ENCODE peak calls at places on chromosome 3, in nine cellular contexts. J is SK-N-SH, D is GM23248, L is endothelial cell of umbilical vein, K is breast epithelium, O is Panc1, R is aorta, X is left ventricle myocardium inferior, A is tibial artery. U is an unnamed sample.

GRCh38 chr3:69248394-69248793 is 126.0 kb upstream of the LMOD3 start:
- DNase-seq in J (no peak), D (no peak), L (no peak), K (no peak), O (no peak), R (no peak), X (no peak), A (no peak), U (no peak)

GRCh38 chr3:125331243-125331642 is 43.9 kb downstream of the ZNF148 start:
- DNase-seq in J (no peak), D (peak), L (no peak), K (no peak), O (no peak), R (no peak), X (no peak), A (no peak), U (no peak)

GRCh38 chr3:159586587-159587202 is 401.9 kb upstream of the IL12A start:
- DNase-seq in J (peak), D (peak), L (peak), K (no peak), O (no peak), R (no peak), X (no peak), A (no peak), U (no peak)

GRCh38 chr3:184788751-184789150 is 23.2 kb upstream of the VPS8 start:
- DNase-seq in J (peak), D (peak), L (no peak), K (no peak), O (no peak), R (peak), X (no peak), A (no peak), U (no peak)

GRCh38 chr3:5190147-5190791 is 2.8 kb downstream of the EDEM1 start:
- DNase-seq in J (no peak), D (no peak), L (no peak), K (no peak), O (no peak), R (no peak), X (no peak), A (no peak), U (no peak)

GRCh38 chr3:12553921-12554391 is 2.9 kb upstream of the MKRN2 start:
- DNase-seq in J (peak), D (peak), L (peak), K (no peak), O (no peak), R (peak), X (no peak), A (no peak), U (no peak)

GRCh38 chr3:112602217-112602838 is 38.6 kb downstream of the CCDC80 start:
- DNase-seq in J (no peak), D (no peak), L (no peak), K (no peak), O (no peak), R (no peak), X (no peak), A (no peak), U (no peak)

GRCh38 chr3:17557749-17558463 is 184.5 kb downstream of the TBC1D5 start:
- DNase-seq in J (no peak), D (no peak), L (no peak), K (no peak), O (no peak), R (no peak), X (no peak), A (no peak), U (no peak)

GRCh38 chr3:18580268-18580667 is 155.1 kb upstream of the SATB1 start:
- DNase-seq in J (no peak), D (peak), L (no peak), K (no peak), O (no peak), R (no peak), X (no peak), A (no peak), U (no peak)

GRCh38 chr3:133093366-133093765 is 55.2 kb downstream of the TMEM108 start:
- DNase-seq in J (no peak), D (no peak), L (no peak), K (no peak), O (no peak), R (no peak), X (no peak), A (no peak), U (no peak)

GRCh38 chr3:23232016-23232415 is 28.9 kb downstream of the UBE2E2 start:
- DNase-seq in J (no peak), D (peak), L (no peak), K (no peak), O (no peak), R (no peak), X (no peak), A (no peak), U (no peak)

GRCh38 chr3:33796137-33796536 is 2.3 kb upstream of the PDCD6IP start:
- DNase-seq in J (no peak), D (no peak), L (no peak), K (no peak), O (no peak), R (no peak), X (no peak), A (no peak), U (no peak)

GRCh38 chr3:14921034-14921616 is 26.3 kb upstream of the NR2C2 start:
- DNase-seq in J (peak), D (peak), L (peak), K (peak), O (peak), R (peak), X (peak), A (peak), U (peak)

GRCh38 chr3:73510298-73510697 is 114.4 kb downstream of the PDZRN3 start:
- DNase-seq in J (no peak), D (peak), L (no peak), K (no peak), O (no peak), R (no peak), X (no peak), A (no peak), U (no peak)

GRCh38 chr3:126550488-126551051 is 8.2 kb downstream of the C3orf22 start:
- DNase-seq in J (peak), D (no peak), L (no peak), K (no peak), O (no peak), R (peak), X (no peak), A (peak), U (peak)

GRCh38 chr3:32819581-32820348 is 2.0 kb downstream of the TRIM71 start:
- DNase-seq in J (no peak), D (no peak), L (no peak), K (no peak), O (no peak), R (peak), X (no peak), A (no peak), U (no peak)

GRCh38 chr3:114411811-114412803 is 118.3 kb downstream of the TIGIT start:
- DNase-seq in J (no peak), D (peak), L (peak), K (no peak), O (no peak), R (no peak), X (no peak), A (no peak), U (no peak)

GRCh38 chr3:81300324-81300927 is 461.0 kb downstream of the GBE1 start:
- DNase-seq in J (no peak), D (no peak), L (no peak), K (no peak), O (no peak), R (no peak), X (no peak), A (no peak), U (no peak)

GRCh38 chr3:100650651-100651611 is 41.5 kb downstream of the ADGRG7 start:
- DNase-seq in J (no peak), D (peak), L (peak), K (no peak), O (no peak), R (no peak), X (no peak), A (no peak), U (no peak)

GRCh38 chr3:180000500-180000899 is 36.2 kb downstream of the PEX5L start:
- DNase-seq in J (no peak), D (no peak), L (no peak), K (no peak), O (no peak), R (no peak), X (no peak), A (no peak), U (no peak)

GRCh38 chr3:169999433-169999832 is 32.8 kb downstream of the SEC62 start:
- DNase-seq in J (no peak), D (peak), L (no peak), K (no peak), O (no peak), R (no peak), X (no peak), A (no peak), U (no peak)

GRCh38 chr3:11290743-11291680 is 18.8 kb downstream of the ATG7 start:
- DNase-seq in J (no peak), D (peak), L (no peak), K (no peak), O (no peak), R (no peak), X (no peak), A (no peak), U (no peak)

DNA sequence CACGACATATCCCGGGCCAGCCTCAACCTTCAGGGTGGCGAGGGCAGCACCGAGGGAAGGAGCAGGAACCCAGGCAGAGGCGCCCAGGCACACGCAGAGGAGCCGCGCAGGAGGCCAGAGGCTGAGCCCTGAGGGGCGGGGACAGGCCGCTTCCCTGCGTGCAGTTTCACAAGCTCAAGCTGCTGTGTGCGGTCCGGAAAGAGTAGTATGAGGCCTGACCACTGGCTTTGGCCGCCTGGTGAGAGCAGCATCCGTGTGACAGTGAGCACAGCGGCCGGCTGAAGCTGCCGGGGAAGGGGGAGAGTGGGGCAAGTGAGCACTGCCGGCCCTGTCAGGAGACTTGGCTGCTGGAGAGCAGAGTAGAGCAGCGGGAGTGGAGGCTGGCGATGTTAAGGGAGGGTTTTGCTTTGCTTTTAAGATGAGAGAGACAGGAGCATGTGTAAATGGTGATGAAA is 8.7 kb downstream of the ZDHHC19 start:
- DNase-seq in J (no peak), D (peak), L (no peak), K (no peak), O (no peak), R (no peak), X (peak), A (no peak), U (no peak)
- H3K27ac ChIP-seq in J (no peak), D (no peak), L (no peak), K (peak), O (no peak), R (no peak), X (no peak), A (no peak), U (no peak)

GRCh38 chr3:127742580-127742979 is 69.8 kb downstream of the ABTB1 start:
- DNase-seq in J (no peak), D (no peak), L (no peak), K (no peak), O (no peak), R (no peak), X (no peak), A (no peak), U (no peak)

GRCh38 chr3:127744875-127745274 is 72.1 kb downstream of the ABTB1 start:
- DNase-seq in J (no peak), D (no peak), L (no peak), K (no peak), O (no peak), R (no peak), X (no peak), A (no peak), U (no peak)

GRCh38 chr3:127745656-127746399 is 73.1 kb downstream of the ABTB1 start:
- DNase-seq in J (no peak), D (no peak), L (no peak), K (no peak), O (no peak), R (no peak), X (no peak), A (no peak), U (no peak)

GRCh38 chr3:127743676-127744075 is 70.9 kb downstream of the ABTB1 start:
- DNase-seq in J (no peak), D (no peak), L (no peak), K (no peak), O (no peak), R (no peak), X (no peak), A (no peak), U (no peak)

GRCh38 chr3:127744216-127744815 is 71.6 kb downstream of the ABTB1 start:
- DNase-seq in J (peak), D (no peak), L (no peak), K (no peak), O (no peak), R (no peak), X (no peak), A (no peak), U (no peak)
- H3K27ac ChIP-seq in J (no peak), D (no peak), L (no peak), K (peak), O (no peak), R (no peak), X (peak), A (no peak), U (no peak)

DNA sequence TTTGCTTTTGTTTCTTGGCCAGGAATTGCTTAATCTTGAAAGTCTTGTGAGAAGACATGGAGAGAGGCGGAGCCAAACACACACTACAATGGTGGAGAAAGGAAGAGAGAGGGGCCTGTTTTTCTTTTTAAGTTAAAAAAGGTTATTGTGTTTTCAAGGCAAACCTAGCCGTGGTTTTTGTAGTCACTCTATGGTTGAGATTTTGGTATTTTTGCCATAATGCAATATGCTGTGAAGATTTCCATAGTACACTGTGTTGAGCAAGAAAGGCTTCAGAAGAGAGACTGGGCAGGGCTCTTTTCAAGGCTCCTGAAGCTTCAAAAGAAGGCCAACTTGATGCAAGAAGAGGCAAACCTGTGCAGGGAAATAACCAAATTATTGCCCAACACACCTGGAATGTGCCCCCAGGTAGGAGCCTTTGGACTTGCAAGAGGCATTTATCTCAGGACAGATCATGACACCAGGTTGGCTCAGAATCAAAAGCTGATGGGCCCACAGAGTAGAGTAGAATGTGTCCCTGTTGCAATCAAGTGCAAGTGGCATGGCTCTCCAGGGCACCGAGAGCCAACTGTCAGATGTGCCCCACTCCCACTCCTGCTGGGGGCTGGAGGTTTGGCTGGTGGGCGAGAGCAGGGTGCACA is 22.1 kb downstream of the AMOTL2 start:
- DNase-seq in J (no peak), D (peak), L (no peak), K (peak), O (no peak), R (no peak), X (no peak), A (no peak), U (peak)
- H3K27ac ChIP-seq in J (peak), D (peak), L (no peak), K (peak), O (peak), R (peak), X (peak), A (peak), U (no peak)

GRCh38 chr3:89165636-89166312 is 58.4 kb downstream of the EPHA3 start:
- DNase-seq in J (no peak), D (no peak), L (no peak), K (no peak), O (no peak), R (no peak), X (no peak), A (no peak), U (no peak)

DNA sequence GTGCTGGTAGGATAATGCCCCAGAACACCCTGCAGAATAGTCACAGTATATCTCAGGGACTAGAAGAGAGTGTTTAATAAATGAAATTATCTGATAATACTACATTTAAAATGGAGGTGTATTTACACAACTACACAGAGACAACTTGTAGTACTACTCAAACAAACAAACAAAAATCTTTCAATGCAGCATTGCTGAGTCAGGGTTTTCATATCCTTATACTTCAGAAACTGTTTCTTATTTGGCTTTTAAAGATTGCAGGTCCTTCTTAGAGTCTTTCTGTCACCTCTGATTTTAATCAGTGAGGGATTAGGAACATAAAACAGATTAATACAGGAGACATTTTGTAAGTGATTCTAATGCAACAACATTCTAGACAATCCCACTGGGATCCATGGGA is 57.4 kb downstream of the EPHA3 start:
- DNase-seq in J (no peak), D (no peak), L (no peak), K (no peak), O (no peak), R (no peak), X (no peak), A (no peak), U (no peak)
- H3K27ac ChIP-seq in J (no peak), D (no peak), L (no peak), K (no peak), O (no peak), R (no peak), X (no peak), A (no peak), U (no peak)

GRCh38 chr3:62653806-62654205 is 221.4 kb downstream of the CADPS start:
- DNase-seq in J (no peak), D (no peak), L (no peak), K (no peak), O (no peak), R (no peak), X (no peak), A (no peak), U (no peak)
- H3K27ac ChIP-seq in J (no peak), D (no peak), L (no peak), K (no peak), O (no peak), R (no peak), X (no peak), A (no peak), U (no peak)

GRCh38 chr3:51681453-51681852 is 10.4 kb downstream of the TEX264 start:
- DNase-seq in J (no peak), D (peak), L (no peak), K (no peak), O (no peak), R (no peak), X (peak), A (no peak), U (peak)

GRCh38 chr3:51679777-51680176 is 8.7 kb downstream of the TEX264 start:
- DNase-seq in J (no peak), D (no peak), L (no peak), K (no peak), O (no peak), R (no peak), X (no peak), A (no peak), U (no peak)

GRCh38 chr3:51680196-51680595 is 9.1 kb downstream of the TEX264 start:
- DNase-seq in J (no peak), D (no peak), L (no peak), K (no peak), O (no peak), R (no peak), X (no peak), A (no peak), U (peak)

GRCh38 chr3:51682079-51682478 is 11.0 kb downstream of the TEX264 start:
- DNase-seq in J (peak), D (peak), L (peak), K (peak), O (peak), R (no peak), X (peak), A (no peak), U (peak)

GRCh38 chr3:51680663-51681230 is 9.7 kb downstream of the TEX264 start:
- DNase-seq in J (no peak), D (no peak), L (no peak), K (no peak), O (no peak), R (no peak), X (no peak), A (no peak), U (peak)
- H3K27ac ChIP-seq in J (no peak), D (no peak), L (no peak), K (peak), O (no peak), R (no peak), X (peak), A (no peak), U (no peak)

GRCh38 chr3:58043933-58044332 is 35.7 kb downstream of the FLNB start:
- DNase-seq in J (no peak), D (peak), L (no peak), K (no peak), O (no peak), R (no peak), X (no peak), A (no peak), U (no peak)
- H3K27ac ChIP-seq in J (peak), D (peak), L (peak), K (peak), O (peak), R (peak), X (peak), A (peak), U (no peak)